ENCODE peak calls at places on chromosomes 2 and 18, in four cellular contexts. One of them, this sample, is unnamed. For H3K9me3, the result is how much of the 10 kb centered on the place peaks cover.

GRCh38 chr2:27086722-27087446 is at the start of gene KHK:
- DNase-seq in fibroblast of lung: no peak
- DNase-seq in neural progenitor cell: peak
- DNase-seq in DND-41: no peak
- DNase-seq in this sample: peak

GRCh38 chr18:22325396-22325795 is 92.3 kb downstream of the CTAGE1 start:
- DNase-seq in neural progenitor cell: no peak
- DNase-seq in fibroblast of lung: no peak
- DNase-seq in DND-41: no peak
- DNase-seq in this sample: no peak

GRCh38 chr2:210363261-210363660 is 48.3 kb upstream of the MYL1 start:
- DNase-seq in DND-41: no peak
- DNase-seq in neural progenitor cell: no peak
- DNase-seq in fibroblast of lung: no peak
- DNase-seq in this sample: peak

GRCh38 chr2:27208486-27209050 is 3.3 kb upstream of the ATRAID start:
- DNase-seq in fibroblast of lung: no peak
- DNase-seq in DND-41: no peak
- DNase-seq in neural progenitor cell: peak
- DNase-seq in this sample: peak

GRCh38 chr2:73111300-73112025 is 1.3 kb downstream of the RAB11FIP5 start:
- DNase-seq in fibroblast of lung: peak
- DNase-seq in DND-41: no peak
- DNase-seq in neural progenitor cell: peak
- DNase-seq in this sample: peak

GRCh38 chr2:8089596-8089995 is 592.3 kb upstream of the ID2 start:
- DNase-seq in fibroblast of lung: peak
- DNase-seq in neural progenitor cell: no peak
- DNase-seq in DND-41: no peak
- DNase-seq in this sample: no peak

GRCh38 chr2:63023444-63023843 is 27.2 kb upstream of the OTX1 start:
- DNase-seq in DND-41: peak
- DNase-seq in neural progenitor cell: peak
- DNase-seq in fibroblast of lung: peak
- DNase-seq in this sample: peak

GRCh38 chr2:99084256-99084655 is 57.3 kb upstream of the C2orf15 start:
- DNase-seq in fibroblast of lung: no peak
- DNase-seq in DND-41: no peak
- DNase-seq in neural progenitor cell: peak
- DNase-seq in this sample: peak

GRCh38 chr2:68031546-68032160 is 31.2 kb downstream of the C1D start:
- DNase-seq in fibroblast of lung: peak
- DNase-seq in DND-41: no peak
- DNase-seq in neural progenitor cell: peak
- DNase-seq in this sample: no peak

GRCh38 chr2:224440988-224441387 is 39.1 kb upstream of the FAM124B start:
- DNase-seq in fibroblast of lung: no peak
- DNase-seq in neural progenitor cell: no peak
- DNase-seq in DND-41: no peak
- DNase-seq in this sample: no peak

GRCh38 chr2:212914392-212914791 is 237.0 kb downstream of the IKZF2 start:
- DNase-seq in DND-41: no peak
- DNase-seq in fibroblast of lung: no peak
- DNase-seq in neural progenitor cell: no peak
- DNase-seq in this sample: no peak

GRCh38 chr2:182941939-182942338 is 75.5 kb upstream of the FRZB start:
- DNase-seq in fibroblast of lung: peak
- DNase-seq in neural progenitor cell: no peak
- DNase-seq in DND-41: no peak
- DNase-seq in this sample: no peak

GRCh38 chr18:32289480-32290075 is 99.7 kb downstream of the MEP1B start:
- DNase-seq in DND-41: peak
- DNase-seq in fibroblast of lung: peak
- DNase-seq in neural progenitor cell: peak
- DNase-seq in this sample: peak

GRCh38 chr18:32287249-32287648 is 97.4 kb downstream of the MEP1B start:
- DNase-seq in fibroblast of lung: no peak
- DNase-seq in DND-41: no peak
- DNase-seq in neural progenitor cell: no peak
- DNase-seq in this sample: no peak

GRCh38 chr18:32284284-32284683 is 94.4 kb downstream of the MEP1B start:
- DNase-seq in neural progenitor cell: no peak
- DNase-seq in DND-41: no peak
- DNase-seq in fibroblast of lung: no peak
- DNase-seq in this sample: no peak

GRCh38 chr18:32287873-32288272 is 98.0 kb downstream of the MEP1B start:
- DNase-seq in DND-41: no peak
- DNase-seq in fibroblast of lung: no peak
- DNase-seq in neural progenitor cell: no peak
- DNase-seq in this sample: no peak

GRCh38 chr18:32286749-32287148 is 96.9 kb downstream of the MEP1B start:
- DNase-seq in fibroblast of lung: no peak
- DNase-seq in neural progenitor cell: no peak
- DNase-seq in DND-41: no peak
- DNase-seq in this sample: no peak
- H3K4me3 ChIP-seq in fibroblast of lung: no peak
- H3K4me3 ChIP-seq in neural progenitor cell: no peak
- H3K4me3 ChIP-seq in DND-41: no peak
- H3K4me3 ChIP-seq in this sample: no peak

GRCh38 chr2:95240556-95240955 is 33.2 kb downstream of the ZNF892 start:
- DNase-seq in DND-41: no peak
- DNase-seq in fibroblast of lung: no peak
- DNase-seq in neural progenitor cell: no peak
- DNase-seq in this sample: no peak

GRCh38 chr2:95238131-95238530 is 30.8 kb downstream of the ZNF892 start:
- DNase-seq in neural progenitor cell: no peak
- DNase-seq in DND-41: no peak
- DNase-seq in fibroblast of lung: no peak
- DNase-seq in this sample: no peak

GRCh38 chr2:95234286-95234785 is 27.0 kb downstream of the ZNF892 start:
- DNase-seq in neural progenitor cell: no peak
- DNase-seq in fibroblast of lung: no peak
- DNase-seq in DND-41: no peak
- DNase-seq in this sample: no peak

GRCh38 chr2:95234806-95235205 is 27.5 kb downstream of the ZNF892 start:
- DNase-seq in fibroblast of lung: no peak
- DNase-seq in DND-41: no peak
- DNase-seq in neural progenitor cell: no peak
- DNase-seq in this sample: no peak

GRCh38 chr2:95240091-95240490 is 32.8 kb downstream of the ZNF892 start:
- DNase-seq in DND-41: no peak
- DNase-seq in neural progenitor cell: no peak
- DNase-seq in fibroblast of lung: no peak
- DNase-seq in this sample: no peak
- H3K9me3 ChIP-seq in DND-41: under half
- H3K9me3 ChIP-seq in neural progenitor cell: under half
- H3K9me3 ChIP-seq in fibroblast of lung: under half
- H3K9me3 ChIP-seq in this sample: under half

DNA sequence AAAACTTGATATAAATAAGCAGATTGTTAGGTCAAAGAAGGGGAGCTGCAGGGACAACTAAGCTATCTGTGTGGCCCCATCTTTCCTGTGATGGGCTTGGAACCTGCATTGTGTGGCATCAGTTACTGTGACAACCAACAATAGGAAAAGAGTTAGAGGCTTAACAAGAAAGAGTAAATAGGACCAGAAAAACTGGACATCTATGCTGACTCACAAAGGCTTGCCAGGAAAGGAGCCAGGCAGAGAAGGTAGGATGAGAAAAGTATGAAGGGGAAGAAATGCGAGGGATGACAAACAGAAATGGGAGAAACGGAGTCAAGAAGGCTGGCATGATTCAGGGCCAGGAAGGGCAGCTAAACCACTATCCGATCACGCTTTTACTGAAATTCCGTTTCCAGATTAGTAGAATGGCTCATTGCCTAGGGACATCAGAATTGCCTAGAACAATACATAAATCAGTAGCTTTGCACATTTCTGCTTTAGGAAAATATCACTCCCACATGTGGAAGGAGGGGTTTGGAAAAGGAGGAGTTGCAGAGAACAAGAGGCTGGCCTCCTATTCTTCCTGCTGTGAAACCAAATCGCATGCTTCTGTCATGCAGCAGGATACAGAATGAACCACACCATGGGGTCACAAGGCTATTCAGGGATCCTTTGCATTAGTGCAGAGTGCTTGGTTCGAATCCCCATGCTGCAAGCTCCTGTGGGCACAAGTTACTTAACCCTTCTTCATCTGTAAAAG is 7.3 kb downstream of the PLA2R1 start:
- DNase-seq in fibroblast of lung: peak
- DNase-seq in DND-41: no peak
- DNase-seq in neural progenitor cell: peak
- DNase-seq in this sample: peak
- H3K9ac ChIP-seq in fibroblast of lung: no peak
- H3K9ac ChIP-seq in DND-41: no peak
- H3K9ac ChIP-seq in neural progenitor cell: no peak
- H3K9ac ChIP-seq in this sample: no peak

DNA sequence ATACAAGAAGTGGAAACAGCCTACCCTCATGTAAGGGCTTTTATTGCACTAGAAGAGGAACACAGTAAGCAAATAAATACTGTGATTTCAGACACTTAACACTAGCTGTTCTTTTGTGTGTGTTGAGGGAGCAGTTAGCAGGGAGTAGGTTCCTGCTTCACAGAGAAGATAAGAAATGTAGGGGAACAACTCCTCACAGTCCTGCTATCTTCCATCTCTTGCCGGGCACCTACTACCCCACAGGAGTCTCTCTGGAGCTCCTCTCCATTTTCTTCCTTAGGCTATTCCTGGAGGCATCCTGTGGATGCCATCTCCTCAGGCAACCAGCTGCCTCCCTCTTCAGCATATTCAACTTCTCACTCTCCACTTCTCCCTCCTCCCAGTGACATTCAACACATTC is 145.0 kb downstream of the SRBD1 start:
- DNase-seq in DND-41: no peak
- DNase-seq in fibroblast of lung: no peak
- DNase-seq in neural progenitor cell: no peak
- DNase-seq in this sample: peak
- H3K4me3 ChIP-seq in DND-41: no peak
- H3K4me3 ChIP-seq in fibroblast of lung: no peak
- H3K4me3 ChIP-seq in neural progenitor cell: no peak
- H3K4me3 ChIP-seq in this sample: no peak